ENCODE peak calls at places on chromosomes 4 and X, in nine cellular contexts. V is mucosa of descending colon; A is activated naive CD4-positive, alpha-beta T cell treated with anti-CD3 and anti-CD28 coated beads, Interleukin-2, amount 50 U/mL, for 16 hours; K is ecto neural progenitor cell; R is HCEC 1CT; S is activated CD4-positive, alpha-beta memory T cell treated with anti-CD3 and anti-CD28 coated beads, Interleukin-2, amount 10 ng/mL, durations not matched to agents 7 days and 5 days; T is stimulated activated CD4-positive, alpha-beta T cell treated with anti-CD3 and anti-CD28 coated beads, Interleukin-1b, Interleukin-23, amount 100 ng/mL, for 24 hours; U is head of caudate nucleus; F is left ventricle myocardium superior. D is an unnamed sample.

GRCh38 chr4:141432000-141432712 is 204.2 kb upstream of the IL15 start:
- DNase-seq in F (no peak), T (no peak), S (no peak), K (no peak), R (peak; percentile 66), A (no peak), U (no peak), V (no peak), D (no peak)

GRCh38 chrX:110317079-110317819 is 636 bp downstream of the AMMECR1 start:
- DNase-seq in K (no peak), R (no peak), T (no peak), S (peak; percentile 44), A (peak; percentile 26), U (no peak), V (peak; percentile 54), F (peak; percentile 33), D (peak; percentile 49)

GRCh38 chrX:97806238-97806637 is 922.5 kb downstream of the RPA4 start:
- DNase-seq in T (no peak), K (no peak), A (no peak), S (no peak), U (no peak), F (no peak), V (no peak), R (no peak), D (no peak)

GRCh38 chrX:153568612-153569011 is 30.3 kb downstream of the CCNQ start:
- DNase-seq in R (no peak), S (no peak), T (no peak), F (no peak), V (no peak), U (no peak), K (no peak), A (no peak), D (no peak)

GRCh38 chr4:32003548-32003947 is 1283.4 kb downstream of the PCDH7 start:
- DNase-seq in K (no peak), V (no peak), U (no peak), S (no peak), A (no peak), T (no peak), R (no peak), F (no peak), D (no peak)

GRCh38 chr4:139554726-139555072 is 1.3 kb downstream of the SETD7 start:
- DNase-seq in V (no peak), R (no peak), F (no peak), T (no peak), A (no peak), U (no peak), S (no peak), K (no peak), D (no peak)

GRCh38 chrX:21503593-21503992 is 129.4 kb downstream of the CNKSR2 start:
- DNase-seq in R (no peak), V (no peak), A (no peak), S (no peak), F (no peak), U (no peak), T (no peak), K (no peak), D (no peak)

GRCh38 chrX:103503163-103503852 is 16.0 kb downstream of the RAB40A start:
- DNase-seq in S (no peak), K (no peak), U (no peak), F (no peak), T (no peak), R (no peak), A (no peak), V (no peak), D (no peak)